ENCODE peak calls at places on chromosome 7, in nine cellular contexts. One of them, this sample, is unnamed.

GRCh38 chr7:14197280-14197679 is 207.8 kb upstream of the ETV1 start:
- DNase-seq in Peyer's patch: no peak
- DNase-seq in AG08396: no peak
- DNase-seq in HCEC 1CT: no peak
- DNase-seq in cerebellar nuclear complex: no peak
- DNase-seq in foreskin fibroblast: peak; percentile 78
- DNase-seq in AG09319: no peak
- DNase-seq in T-helper 22 cell: no peak
- DNase-seq in NAMALWA: no peak
- DNase-seq in this sample: no peak

GRCh38 chr7:140726304-140726703 is 29.8 kb downstream of the NDUFB2 start:
- DNase-seq in T-helper 22 cell: no peak
- DNase-seq in cerebellar nuclear complex: no peak
- DNase-seq in Peyer's patch: no peak
- DNase-seq in foreskin fibroblast: no peak
- DNase-seq in AG09319: no peak
- DNase-seq in NAMALWA: peak; percentile 62
- DNase-seq in AG08396: no peak
- DNase-seq in HCEC 1CT: peak; percentile 52
- DNase-seq in this sample: peak; percentile 72

GRCh38 chr7:64887756-64888508 is 15.1 kb upstream of the ZNF273 start:
- DNase-seq in HCEC 1CT: no peak
- DNase-seq in AG09319: no peak
- DNase-seq in AG08396: peak; percentile 19
- DNase-seq in T-helper 22 cell: no peak
- DNase-seq in Peyer's patch: peak; percentile 70
- DNase-seq in cerebellar nuclear complex: no peak
- DNase-seq in foreskin fibroblast: no peak
- DNase-seq in NAMALWA: peak; percentile 62
- DNase-seq in this sample: peak; percentile 94

GRCh38 chr7:76515999-76516443 is 5.7 kb downstream of the UPK3B start:
- DNase-seq in AG08396: peak; percentile 84
- DNase-seq in HCEC 1CT: no peak
- DNase-seq in AG09319: peak; percentile 7
- DNase-seq in cerebellar nuclear complex: no peak
- DNase-seq in foreskin fibroblast: peak; percentile 70
- DNase-seq in Peyer's patch: peak; percentile 63
- DNase-seq in T-helper 22 cell: no peak
- DNase-seq in NAMALWA: no peak
- DNase-seq in this sample: no peak

GRCh38 chr7:33040803-33041516 is 21.6 kb downstream of the NT5C3A start:
- DNase-seq in Peyer's patch: peak; percentile 91
- DNase-seq in cerebellar nuclear complex: no peak
- DNase-seq in NAMALWA: peak; percentile 97
- DNase-seq in AG09319: no peak
- DNase-seq in AG08396: no peak
- DNase-seq in HCEC 1CT: peak; percentile 18
- DNase-seq in T-helper 22 cell: peak; percentile 64
- DNase-seq in foreskin fibroblast: peak; percentile 28
- DNase-seq in this sample: peak; percentile 56

GRCh38 chr7:99562832-99563231 is 4.4 kb downstream of the ZNF655 start:
- DNase-seq in AG08396: peak; percentile 92
- DNase-seq in Peyer's patch: peak; percentile 64
- DNase-seq in cerebellar nuclear complex: no peak
- DNase-seq in T-helper 22 cell: no peak
- DNase-seq in NAMALWA: no peak
- DNase-seq in HCEC 1CT: peak; percentile 99
- DNase-seq in foreskin fibroblast: peak; percentile 97
- DNase-seq in AG09319: peak; percentile 92
- DNase-seq in this sample: no peak

GRCh38 chr7:22202141-22202540 is 154.8 kb downstream of the RAPGEF5 start:
- DNase-seq in cerebellar nuclear complex: no peak
- DNase-seq in foreskin fibroblast: no peak
- DNase-seq in AG08396: no peak
- DNase-seq in Peyer's patch: no peak
- DNase-seq in HCEC 1CT: no peak
- DNase-seq in AG09319: no peak
- DNase-seq in T-helper 22 cell: no peak
- DNase-seq in NAMALWA: no peak
- DNase-seq in this sample: no peak

GRCh38 chr7:159097661-159098423 is 46.8 kb downstream of the VIPR2 start:
- DNase-seq in HCEC 1CT: no peak
- DNase-seq in AG08396: no peak
- DNase-seq in AG09319: no peak
- DNase-seq in cerebellar nuclear complex: no peak
- DNase-seq in foreskin fibroblast: no peak
- DNase-seq in T-helper 22 cell: no peak
- DNase-seq in NAMALWA: no peak
- DNase-seq in Peyer's patch: peak; percentile 24
- DNase-seq in this sample: no peak

GRCh38 chr7:6221340-6222319 is 50.8 kb downstream of the CYTH3 start:
- DNase-seq in foreskin fibroblast: no peak
- DNase-seq in NAMALWA: no peak
- DNase-seq in T-helper 22 cell: peak; percentile 36
- DNase-seq in AG09319: no peak
- DNase-seq in HCEC 1CT: peak; percentile 37
- DNase-seq in cerebellar nuclear complex: no peak
- DNase-seq in Peyer's patch: no peak
- DNase-seq in AG08396: no peak
- DNase-seq in this sample: peak; percentile 30

GRCh38 chr7:19491821-19492452 is 216.9 kb downstream of the POLR1F start:
- DNase-seq in AG09319: peak; percentile 4
- DNase-seq in T-helper 22 cell: no peak
- DNase-seq in foreskin fibroblast: peak; percentile 71
- DNase-seq in AG08396: peak; percentile 12
- DNase-seq in cerebellar nuclear complex: no peak
- DNase-seq in NAMALWA: peak; percentile 74
- DNase-seq in Peyer's patch: no peak
- DNase-seq in HCEC 1CT: peak; percentile 47
- DNase-seq in this sample: peak; percentile 12

GRCh38 chr7:38584443-38585210 is 46.5 kb downstream of the AMPH start:
- DNase-seq in AG09319: no peak
- DNase-seq in foreskin fibroblast: peak; percentile 62
- DNase-seq in HCEC 1CT: peak; percentile 1
- DNase-seq in AG08396: peak; percentile 32
- DNase-seq in NAMALWA: no peak
- DNase-seq in T-helper 22 cell: no peak
- DNase-seq in cerebellar nuclear complex: peak; percentile 63
- DNase-seq in Peyer's patch: no peak
- DNase-seq in this sample: no peak

GRCh38 chr7:150941983-150942590 is 36.0 kb downstream of the KCNH2 start:
- DNase-seq in Peyer's patch: peak; percentile 76
- DNase-seq in HCEC 1CT: no peak
- DNase-seq in cerebellar nuclear complex: peak; percentile 17
- DNase-seq in AG09319: no peak
- DNase-seq in NAMALWA: peak; percentile 34
- DNase-seq in foreskin fibroblast: no peak
- DNase-seq in T-helper 22 cell: peak; percentile 18
- DNase-seq in AG08396: no peak
- DNase-seq in this sample: peak; percentile 64

This sample was measured in Kasumi-1.